ENCODE peak calls at places on chromosome 1, in seven cellular contexts. P is choroid plexus epithelial cell, L is heart left ventricle, V is GM10248, E is DND-41, J is transverse colon, Q is left lung. S is an unnamed sample.

GRCh38 chr1:108561731-108562326 is 1.9 kb downstream of the EEIG2 start:
- DNase-seq in P (peak; percentile 21), L (peak; percentile 68), V (peak; percentile 74), E (peak; percentile 80), J (peak; percentile 92), Q (peak; percentile 92), S (peak; percentile 92)

GRCh38 chr1:54488831-54489626 is 59.0 kb upstream of the ACOT11 start:
- DNase-seq in P (peak; percentile 73), L (peak; percentile 83), V (peak; percentile 91), E (peak; percentile 77), J (peak; percentile 81), Q (peak; percentile 95), S (peak; percentile 66)

GRCh38 chr1:41450747-41451285 is 33.7 kb downstream of the EDN2 start:
- DNase-seq in P (no peak), L (no peak), V (no peak), E (no peak), J (no peak), Q (no peak), S (no peak)

GRCh38 chr1:205407970-205408369 is 13.9 kb downstream of the LEMD1 start:
- DNase-seq in P (no peak), L (no peak), V (no peak), E (no peak), J (no peak), Q (no peak), S (no peak)

GRCh38 chr1:45930258-45931150 is 127.1 kb downstream of the MAST2 start:
- DNase-seq in P (no peak), L (no peak), V (no peak), E (no peak), J (no peak), Q (no peak), S (no peak)

GRCh38 chr1:17208546-17208945 is 3.6 kb downstream of the PADI1 start:
- DNase-seq in P (no peak), L (no peak), V (no peak), E (no peak), J (no peak), Q (no peak), S (no peak)

GRCh38 chr1:11479375-11479979 is 522 bp downstream of the DISP3 start:
- DNase-seq in P (no peak), L (no peak), V (no peak), E (no peak), J (no peak), Q (no peak), S (no peak)

GRCh38 chr1:198797656-198798055 is 158.8 kb downstream of the PTPRC start:
- DNase-seq in P (no peak), L (no peak), V (no peak), E (no peak), J (no peak), Q (no peak), S (no peak)

GRCh38 chr1:27504588-27505419 is 14.8 kb upstream of the WASF2 start:
- DNase-seq in P (no peak), L (peak; percentile 94), V (no peak), E (no peak), J (peak; percentile 54), Q (no peak), S (no peak)

GRCh38 chr1:218339267-218339831 is 5.8 kb upstream of the TGFB2 start:
- DNase-seq in P (peak; percentile 77), L (no peak), V (no peak), E (no peak), J (no peak), Q (no peak), S (no peak)

GRCh38 chr1:226365831-226366231 is 42.1 kb downstream of the PARP1 start:
- DNase-seq in P (peak; percentile 35), L (no peak), V (no peak), E (no peak), J (no peak), Q (no peak), S (no peak)

GRCh38 chr1:204513117-204513716 is 3.0 kb upstream of the MDM4 start:
- DNase-seq in P (no peak), L (peak; percentile 49), V (peak; percentile 69), E (no peak), J (no peak), Q (no peak), S (peak; percentile 67)

GRCh38 chr1:178945763-178946266 is 74.9 kb upstream of the ANGPTL1 start:
- DNase-seq in P (peak; percentile 40), L (no peak), V (no peak), E (no peak), J (no peak), Q (no peak), S (no peak)

GRCh38 chr1:194466706-194467105 is 1280.3 kb upstream of the B3GALT2 start:
- DNase-seq in P (peak; percentile 4), L (no peak), V (no peak), E (no peak), J (no peak), Q (no peak), S (no peak)

GRCh38 chr1:221794079-221794670 is 52.3 kb upstream of the DUSP10 start:
- DNase-seq in P (no peak), L (no peak), V (peak; percentile 30), E (no peak), J (no peak), Q (no peak), S (peak; percentile 71)

GRCh38 chr1:11064942-11065341 is 5.1 kb upstream of the SRM start:
- DNase-seq in P (no peak), L (no peak), V (no peak), E (no peak), J (no peak), Q (no peak), S (no peak)

GRCh38 chr1:39995973-39996393 is 41.0 kb downstream of the MFSD2A start:
- DNase-seq in P (no peak), L (no peak), V (peak; percentile 79), E (no peak), J (peak; percentile 13), Q (no peak), S (peak; percentile 41)

GRCh38 chr1:79497193-79497773 is 490.8 kb upstream of the ADGRL4 start:
- DNase-seq in P (peak; percentile 69), L (no peak), V (peak; percentile 24), E (peak; percentile 11), J (no peak), Q (no peak), S (peak; percentile 6)

GRCh38 chr1:155227261-155228095 is 19.0 kb downstream of the MTX1 start:
- DNase-seq in P (peak; percentile 100), L (peak; percentile 99), V (peak; percentile 99), E (peak; percentile 100), J (peak; percentile 99), Q (peak; percentile 97), S (peak; percentile 100)

GRCh38 chr1:40362199-40362598 is 11.3 kb upstream of the SMAP2 start:
- DNase-seq in P (no peak), L (no peak), V (no peak), E (no peak), J (no peak), Q (no peak), S (no peak)

GRCh38 chr1:31521761-31522555 is 54.4 kb upstream of the TINAGL1 start:
- DNase-seq in P (no peak), L (no peak), V (no peak), E (no peak), J (no peak), Q (no peak), S (no peak)

GRCh38 chr1:116232989-116233514 is 121.9 kb downstream of the MAB21L3 start:
- DNase-seq in P (peak; percentile 2), L (no peak), V (no peak), E (peak; percentile 31), J (no peak), Q (no peak), S (peak; percentile 11)

GRCh38 chr1:69585666-69586065 is 17.9 kb downstream of the LRRC7 start:
- DNase-seq in P (no peak), L (no peak), V (no peak), E (no peak), J (no peak), Q (no peak), S (no peak)

GRCh38 chr1:89523597-89524368 is 846 bp upstream of the LRRC8B start:
- DNase-seq in P (peak; percentile 35), L (no peak), V (peak; percentile 48), E (peak; percentile 40), J (peak; percentile 61), Q (peak; percentile 22), S (peak; percentile 87)

GRCh38 chr1:84428220-84428619 is 29.9 kb downstream of the DNASE2B start:
- DNase-seq in P (no peak), L (no peak), V (no peak), E (no peak), J (no peak), Q (no peak), S (no peak)

GRCh38 chr1:109659145-109659544 is 3.2 kb downstream of the GSTM4 start:
- DNase-seq in P (no peak), L (no peak), V (no peak), E (no peak), J (no peak), Q (no peak), S (no peak)

GRCh38 chr1:62271932-62272728 is 47.1 kb downstream of the KANK4 start:
- DNase-seq in P (no peak), L (no peak), V (peak; percentile 46), E (peak; percentile 48), J (no peak), Q (no peak), S (peak; percentile 72)
- TF ChIP-seq CTCF in P (peak; percentile 18), L (no peak), V (no peak), E (no peak), J (no peak), Q (no peak), S (peak; percentile 40)

GRCh38 chr1:87084247-87084836 is 169.9 kb downstream of the HS2ST1 start:
- DNase-seq in P (peak; percentile 61), L (no peak), V (peak; percentile 23), E (no peak), J (no peak), Q (no peak), S (no peak)
- TF ChIP-seq CTCF in P (peak; percentile 51), L (peak; percentile 71), V (peak; percentile 20), E (peak; percentile 55), J (peak; percentile 40), Q (peak; percentile 57), S (peak; percentile 66)

GRCh38 chr1:119632836-119633235 is 15.2 kb downstream of the ZNF697 start:
- DNase-seq in P (no peak), L (no peak), V (no peak), E (no peak), J (no peak), Q (no peak), S (no peak)

GRCh38 chr1:119632103-119632490 is 16.0 kb downstream of the ZNF697 start:
- DNase-seq in P (no peak), L (peak; percentile 69), V (no peak), E (no peak), J (no peak), Q (no peak), S (no peak)

GRCh38 chr1:119633575-119634325 is 14.3 kb downstream of the ZNF697 start:
- DNase-seq in P (no peak), L (no peak), V (no peak), E (no peak), J (no peak), Q (no peak), S (no peak)

GRCh38 chr1:119631086-119631432 is 17.0 kb downstream of the ZNF697 start:
- DNase-seq in P (no peak), L (peak; percentile 39), V (no peak), E (no peak), J (no peak), Q (no peak), S (no peak)

GRCh38 chr1:119631433-119632102 is 16.5 kb downstream of the ZNF697 start:
- DNase-seq in P (peak; percentile 79), L (peak; percentile 95), V (peak; percentile 29), E (no peak), J (peak; percentile 84), Q (peak; percentile 89), S (no peak)
- TF ChIP-seq CTCF in P (no peak), L (no peak), V (no peak), E (no peak), J (peak; percentile 25), Q (no peak), S (no peak)

GRCh38 chr1:77948841-77949424 is 29.9 kb downstream of the FUBP1 start:
- DNase-seq in P (peak; percentile 71), L (peak; percentile 29), V (no peak), E (no peak), J (no peak), Q (no peak), S (no peak)
- TF ChIP-seq CTCF in P (peak; percentile 57), L (peak; percentile 43), V (no peak), E (no peak), J (no peak), Q (no peak), S (no peak)

S was measured in activated CD8-positive, alpha-beta T cell treated with anti-CD3 and anti-CD28 coated beads for 36 hours.